ENCODE peak calls at places on chromosome 21, in six cellular contexts. G is A549, B is NB4, F is GM12878, J is endothelial cell of umbilical vein, V is HepG2. R is an unnamed sample.

GRCh38 chr21:31420354-31420753 is 76.3 kb upstream of the TIAM1 start:
- DNase-seq in V (no peak), B (no peak), G (no peak), F (no peak), J (no peak), R (no peak)

GRCh38 chr21:37862536-37862935 is 53.7 kb downstream of the KCNJ6 start:
- DNase-seq in F (no peak), B (peak), V (no peak), G (peak), J (peak), R (no peak)

GRCh38 chr21:44434936-44435635 is 20.2 kb upstream of the LRRC3 start:
- DNase-seq in G (no peak), V (no peak), J (no peak), F (no peak), B (no peak), R (no peak)

GRCh38 chr21:31556662-31557061 is 102.8 kb upstream of the SOD1 start:
- DNase-seq in B (no peak), G (no peak), F (no peak), V (no peak), J (no peak), R (no peak)

GRCh38 chr21:39924577-39925308 is 57.5 kb downstream of the PCP4 start:
- DNase-seq in J (no peak), F (no peak), V (no peak), B (no peak), G (no peak), R (no peak)

GRCh38 chr21:29217818-29218252 is 80.9 kb upstream of the BACH1 start:
- DNase-seq in J (peak), F (no peak), G (peak), V (peak), B (peak), R (no peak)

GRCh38 chr21:34023691-34024381 is 49.5 kb upstream of the MRPS6 start:
- DNase-seq in V (no peak), G (no peak), F (no peak), J (no peak), B (no peak), R (no peak)

GRCh38 chr21:34986561-34987533 is 62.3 kb downstream of the RUNX1 start:
- DNase-seq in B (peak), F (peak), V (peak), G (no peak), J (no peak), R (no peak)

GRCh38 chr21:37225440-37225839 is 41.7 kb downstream of the VPS26C start:
- DNase-seq in G (no peak), J (no peak), V (no peak), F (no peak), B (no peak), R (no peak)

GRCh38 chr21:27248791-27249190 is 281.9 kb upstream of the ADAMTS5 start:
- DNase-seq in J (no peak), G (no peak), F (no peak), B (no peak), V (no peak), R (no peak)

GRCh38 chr21:17536381-17536780 is 23.5 kb downstream of the CXADR start:
- DNase-seq in F (no peak), B (no peak), V (no peak), J (peak), G (no peak), R (no peak)

GRCh38 chr21:26804895-26805609 is 40.2 kb downstream of the ADAMTS1 start:
- DNase-seq in F (no peak), B (no peak), J (no peak), G (no peak), V (no peak), R (no peak)

DNA sequence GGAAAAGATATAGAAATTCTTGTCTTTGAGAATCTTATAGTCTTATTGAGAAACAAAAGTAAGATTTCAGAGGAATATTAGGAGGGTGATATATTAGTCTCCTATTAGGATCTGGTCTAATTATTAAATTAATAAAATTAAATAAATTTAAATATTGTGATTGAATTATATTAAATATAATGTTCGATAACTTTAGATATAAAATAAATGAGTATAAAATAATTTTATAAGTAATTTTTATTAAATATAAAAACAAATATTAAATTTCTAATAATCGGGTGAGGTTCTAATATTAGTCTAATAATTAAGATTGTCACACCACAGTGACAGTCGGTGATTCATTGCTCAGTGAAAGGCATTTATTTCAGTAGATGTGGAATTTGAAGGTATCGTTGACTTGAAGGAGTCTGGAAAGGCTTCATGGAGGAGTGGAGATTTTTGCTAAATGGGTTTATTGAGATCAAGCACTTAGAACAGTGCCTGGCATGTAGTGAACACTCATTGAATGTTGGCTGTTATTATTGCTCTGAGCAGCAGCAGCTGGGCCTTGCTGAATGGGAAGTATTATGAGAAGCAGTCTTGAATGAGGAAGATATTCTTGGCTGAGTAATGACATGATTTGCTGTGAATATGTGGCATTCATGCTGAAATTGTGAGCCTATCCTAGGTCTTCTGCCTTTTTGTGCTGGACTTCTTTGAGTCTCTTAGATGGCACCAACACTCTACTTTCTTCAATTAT is 74.6 kb downstream of the USP25 start:
- DNase-seq in B (peak), J (no peak), F (no peak), G (no peak), V (no peak), R (no peak)
- TF ChIP-seq MYC in B (no peak), J (no peak), F (no peak), G (no peak), V (no peak), R (no peak)

GRCh38 chr21:36148886-36149285 is 7.7 kb upstream of the DOP1B start:
- DNase-seq in G (no peak), J (no peak), F (no peak), B (no peak), V (no peak), R (no peak)

GRCh38 chr21:36145259-36145658 is 10.4 kb downstream of the CBR3 start:
- DNase-seq in G (no peak), J (no peak), V (no peak), B (no peak), F (no peak), R (no peak)

GRCh38 chr21:36149788-36150187 is 6.8 kb upstream of the DOP1B start:
- DNase-seq in B (no peak), V (no peak), G (no peak), F (no peak), J (no peak), R (no peak)

GRCh38 chr21:36147891-36148290 is 8.7 kb upstream of the DOP1B start:
- DNase-seq in F (no peak), J (no peak), B (no peak), V (no peak), G (no peak), R (no peak)

DNA sequence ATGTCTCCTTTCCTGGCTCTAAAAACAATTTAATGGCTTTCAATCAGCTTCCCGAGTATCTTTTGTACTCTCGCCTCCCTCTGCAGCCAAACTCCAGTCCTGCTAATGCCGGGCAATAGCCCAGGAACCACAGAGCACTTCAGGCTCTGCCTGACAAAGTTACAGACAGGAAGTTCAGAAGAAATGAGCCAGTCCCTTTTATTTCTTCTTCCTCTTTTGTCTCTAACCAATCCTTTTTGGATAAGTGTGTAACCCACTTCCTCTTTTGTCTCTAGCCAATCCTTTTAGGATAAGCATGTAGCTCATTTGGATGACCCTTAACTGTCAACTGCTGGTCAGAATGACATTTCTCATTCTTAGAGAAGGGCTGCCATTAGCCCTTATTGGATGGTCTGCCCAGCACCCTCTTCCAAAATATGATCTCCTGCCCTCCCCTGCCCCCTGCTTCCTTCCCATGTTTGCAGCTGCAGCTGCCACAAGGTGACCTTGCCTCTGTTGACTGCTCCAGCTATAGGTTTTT is 6.4 kb upstream of the DOP1B start:
- DNase-seq in F (peak), G (no peak), B (peak), V (no peak), J (peak), R (peak)
- TF ChIP-seq MYC in F (no peak), G (no peak), B (peak), V (no peak), J (no peak), R (no peak)

GRCh38 chr21:25107708-25108107 is 499.6 kb downstream of the MRPL39 start:
- DNase-seq in B (peak), F (no peak), V (no peak), G (no peak), J (no peak), R (no peak)

DNA sequence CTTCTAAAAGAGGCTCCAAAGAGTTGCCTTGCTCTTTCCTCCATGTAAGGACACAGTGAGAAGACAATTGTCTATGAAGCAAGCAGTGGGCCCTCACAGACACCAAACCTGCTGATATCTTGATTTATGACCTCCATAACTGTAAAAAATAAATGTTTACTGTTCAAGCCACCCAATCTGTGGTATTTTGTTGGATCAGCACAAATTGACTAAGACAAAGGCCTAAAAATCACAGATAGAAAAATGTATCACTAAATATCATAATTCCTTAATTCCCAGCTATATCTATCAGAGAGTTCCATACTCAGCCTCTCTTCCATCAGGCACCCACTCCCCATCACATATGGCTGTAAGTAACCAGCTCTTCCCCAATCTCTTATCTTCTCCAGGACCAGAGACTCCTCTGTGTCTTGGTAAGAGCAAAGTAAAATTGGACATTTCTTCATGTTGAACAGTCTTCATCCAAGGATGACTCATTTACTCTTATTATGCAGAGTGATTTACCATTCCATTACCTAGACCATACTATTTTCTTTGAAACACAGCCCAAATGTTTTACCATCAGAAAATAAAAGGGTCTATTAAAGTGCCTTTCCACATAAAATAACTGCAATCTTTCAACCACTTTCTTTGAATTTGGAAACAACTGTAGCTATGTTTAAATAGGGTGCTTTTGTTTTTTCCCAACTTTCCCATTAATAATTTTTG is 503.6 kb downstream of the MRPL39 start:
- DNase-seq in V (no peak), F (no peak), B (no peak), G (no peak), J (no peak), R (no peak)
- TF ChIP-seq MYC in V (no peak), F (no peak), B (no peak), G (no peak), J (no peak), R (no peak)

GRCh38 chr21:23950344-23950743 is 1656.9 kb downstream of the MRPL39 start:
- DNase-seq in G (no peak), B (no peak), V (no peak), J (no peak), F (no peak), R (no peak)

GRCh38 chr21:23955130-23955873 is 1652.0 kb downstream of the MRPL39 start:
- DNase-seq in V (no peak), J (no peak), B (no peak), G (no peak), F (no peak), R (no peak)

GRCh38 chr21:23949493-23949892 is 1657.8 kb downstream of the MRPL39 start:
- DNase-seq in V (no peak), G (no peak), F (no peak), J (no peak), B (no peak), R (no peak)

GRCh38 chr21:23951251-23951650 is 1656.0 kb downstream of the MRPL39 start:
- DNase-seq in J (peak), B (no peak), F (no peak), G (no peak), V (no peak), R (no peak)

GRCh38 chr21:23952269-23952668 is 1655.0 kb downstream of the MRPL39 start:
- DNase-seq in J (no peak), B (no peak), F (no peak), V (no peak), G (no peak), R (no peak)
- TF ChIP-seq MYC in J (no peak), B (no peak), F (no peak), V (no peak), G (no peak), R (no peak)

R was measured in K562.